ENCODE peak calls at places on chromosome 1, in ten cellular contexts. One of them, this sample, is unnamed.

GRCh38 chr1:27529638-27530018 is 39.7 kb upstream of the WASF2 start:
- DNase-seq in astrocyte of the spinal cord: no peak
- DNase-seq in GM10248: no peak
- DNase-seq in lung: no peak
- DNase-seq in AG04450: no peak
- DNase-seq in A673: no peak
- DNase-seq in endothelial cell: no peak
- DNase-seq in nephron progenitor cell: no peak
- DNase-seq in CD4-positive, alpha-beta T cell: no peak
- DNase-seq in thoracic aorta: no peak
- DNase-seq in this sample: no peak

GRCh38 chr1:205229399-205229861 is 1.7 kb downstream of the TMCC2 start:
- DNase-seq in nephron progenitor cell: peak
- DNase-seq in astrocyte of the spinal cord: peak
- DNase-seq in A673: peak
- DNase-seq in lung: peak
- DNase-seq in CD4-positive, alpha-beta T cell: peak
- DNase-seq in AG04450: no peak
- DNase-seq in endothelial cell: peak
- DNase-seq in GM10248: peak
- DNase-seq in thoracic aorta: no peak
- DNase-seq in this sample: peak

GRCh38 chr1:67831850-67832513 is 1.3 kb downstream of the GNG12 start:
- DNase-seq in nephron progenitor cell: peak
- DNase-seq in CD4-positive, alpha-beta T cell: no peak
- DNase-seq in AG04450: no peak
- DNase-seq in thoracic aorta: no peak
- DNase-seq in lung: peak
- DNase-seq in astrocyte of the spinal cord: peak
- DNase-seq in A673: peak
- DNase-seq in GM10248: peak
- DNase-seq in endothelial cell: peak
- DNase-seq in this sample: peak

GRCh38 chr1:29981586-29982239 is 741.7 kb downstream of the MATN1 start:
- DNase-seq in endothelial cell: no peak
- DNase-seq in CD4-positive, alpha-beta T cell: no peak
- DNase-seq in astrocyte of the spinal cord: no peak
- DNase-seq in thoracic aorta: no peak
- DNase-seq in lung: peak
- DNase-seq in AG04450: no peak
- DNase-seq in GM10248: no peak
- DNase-seq in nephron progenitor cell: no peak
- DNase-seq in A673: no peak
- DNase-seq in this sample: no peak

GRCh38 chr1:97170296-97170695 is 448.7 kb downstream of the PTBP2 start:
- DNase-seq in astrocyte of the spinal cord: no peak
- DNase-seq in endothelial cell: no peak
- DNase-seq in CD4-positive, alpha-beta T cell: no peak
- DNase-seq in thoracic aorta: no peak
- DNase-seq in GM10248: no peak
- DNase-seq in AG04450: no peak
- DNase-seq in lung: no peak
- DNase-seq in A673: no peak
- DNase-seq in nephron progenitor cell: no peak
- DNase-seq in this sample: no peak

GRCh38 chr1:165169028-165169427 is 187.5 kb downstream of the LMX1A start:
- DNase-seq in lung: no peak
- DNase-seq in CD4-positive, alpha-beta T cell: no peak
- DNase-seq in nephron progenitor cell: no peak
- DNase-seq in AG04450: no peak
- DNase-seq in astrocyte of the spinal cord: no peak
- DNase-seq in GM10248: no peak
- DNase-seq in A673: no peak
- DNase-seq in endothelial cell: no peak
- DNase-seq in thoracic aorta: no peak
- DNase-seq in this sample: no peak

GRCh38 chr1:184392779-184393522 is 6.1 kb downstream of the C1orf21 start:
- DNase-seq in A673: no peak
- DNase-seq in lung: no peak
- DNase-seq in astrocyte of the spinal cord: no peak
- DNase-seq in nephron progenitor cell: no peak
- DNase-seq in CD4-positive, alpha-beta T cell: no peak
- DNase-seq in GM10248: no peak
- DNase-seq in thoracic aorta: no peak
- DNase-seq in endothelial cell: no peak
- DNase-seq in AG04450: no peak
- DNase-seq in this sample: no peak

GRCh38 chr1:155834296-155834926 is 22.6 kb downstream of the GON4L start:
- DNase-seq in GM10248: no peak
- DNase-seq in astrocyte of the spinal cord: peak
- DNase-seq in CD4-positive, alpha-beta T cell: no peak
- DNase-seq in nephron progenitor cell: no peak
- DNase-seq in lung: no peak
- DNase-seq in AG04450: no peak
- DNase-seq in endothelial cell: no peak
- DNase-seq in A673: peak
- DNase-seq in thoracic aorta: no peak
- DNase-seq in this sample: peak

GRCh38 chr1:232378266-232379041 is 251.5 kb downstream of the SIPA1L2 start:
- DNase-seq in A673: no peak
- DNase-seq in astrocyte of the spinal cord: peak
- DNase-seq in nephron progenitor cell: no peak
- DNase-seq in AG04450: no peak
- DNase-seq in GM10248: no peak
- DNase-seq in lung: no peak
- DNase-seq in endothelial cell: no peak
- DNase-seq in CD4-positive, alpha-beta T cell: no peak
- DNase-seq in thoracic aorta: no peak
- DNase-seq in this sample: peak

GRCh38 chr1:111516008-111516535 is 12.6 kb upstream of the ADORA3 start:
- DNase-seq in GM10248: peak
- DNase-seq in nephron progenitor cell: no peak
- DNase-seq in AG04450: no peak
- DNase-seq in astrocyte of the spinal cord: peak
- DNase-seq in lung: peak
- DNase-seq in thoracic aorta: no peak
- DNase-seq in endothelial cell: peak
- DNase-seq in CD4-positive, alpha-beta T cell: no peak
- DNase-seq in A673: peak
- DNase-seq in this sample: peak

GRCh38 chr1:154579382-154579781 is 11.8 kb downstream of the CHRNB2 start:
- DNase-seq in lung: no peak
- DNase-seq in GM10248: no peak
- DNase-seq in thoracic aorta: no peak
- DNase-seq in nephron progenitor cell: no peak
- DNase-seq in AG04450: no peak
- DNase-seq in endothelial cell: no peak
- DNase-seq in CD4-positive, alpha-beta T cell: no peak
- DNase-seq in A673: no peak
- DNase-seq in astrocyte of the spinal cord: no peak
- DNase-seq in this sample: no peak

GRCh38 chr1:178438432-178438831 is 58.3 kb downstream of the CLEC20A start:
- DNase-seq in lung: no peak
- DNase-seq in CD4-positive, alpha-beta T cell: no peak
- DNase-seq in thoracic aorta: no peak
- DNase-seq in A673: no peak
- DNase-seq in endothelial cell: no peak
- DNase-seq in AG04450: no peak
- DNase-seq in astrocyte of the spinal cord: peak
- DNase-seq in GM10248: no peak
- DNase-seq in nephron progenitor cell: no peak
- DNase-seq in this sample: peak

GRCh38 chr1:228125185-228125584 is 14.9 kb upstream of the GUK1 start:
- DNase-seq in GM10248: no peak
- DNase-seq in thoracic aorta: no peak
- DNase-seq in lung: no peak
- DNase-seq in CD4-positive, alpha-beta T cell: no peak
- DNase-seq in nephron progenitor cell: no peak
- DNase-seq in A673: no peak
- DNase-seq in AG04450: no peak
- DNase-seq in endothelial cell: no peak
- DNase-seq in astrocyte of the spinal cord: no peak
- DNase-seq in this sample: no peak

GRCh38 chr1:156009404-156009803 is 11.3 kb downstream of the SSR2 start:
- DNase-seq in endothelial cell: no peak
- DNase-seq in GM10248: no peak
- DNase-seq in AG04450: no peak
- DNase-seq in CD4-positive, alpha-beta T cell: no peak
- DNase-seq in A673: no peak
- DNase-seq in thoracic aorta: no peak
- DNase-seq in lung: no peak
- DNase-seq in astrocyte of the spinal cord: no peak
- DNase-seq in nephron progenitor cell: peak
- DNase-seq in this sample: no peak

GRCh38 chr1:55534565-55535091 is 319.5 kb upstream of the USP24 start:
- DNase-seq in AG04450: no peak
- DNase-seq in CD4-positive, alpha-beta T cell: no peak
- DNase-seq in endothelial cell: no peak
- DNase-seq in nephron progenitor cell: peak
- DNase-seq in GM10248: no peak
- DNase-seq in thoracic aorta: no peak
- DNase-seq in astrocyte of the spinal cord: no peak
- DNase-seq in lung: no peak
- DNase-seq in A673: no peak
- DNase-seq in this sample: no peak

GRCh38 chr1:24304763-24305162 is 14.4 kb upstream of the GRHL3 start:
- DNase-seq in GM10248: no peak
- DNase-seq in AG04450: no peak
- DNase-seq in endothelial cell: no peak
- DNase-seq in astrocyte of the spinal cord: no peak
- DNase-seq in CD4-positive, alpha-beta T cell: no peak
- DNase-seq in A673: no peak
- DNase-seq in thoracic aorta: no peak
- DNase-seq in lung: no peak
- DNase-seq in nephron progenitor cell: no peak
- DNase-seq in this sample: no peak
- TF ChIP-seq CTCF in GM10248: no peak
- TF ChIP-seq CTCF in AG04450: no peak
- TF ChIP-seq CTCF in endothelial cell: no peak
- TF ChIP-seq CTCF in astrocyte of the spinal cord: peak
- TF ChIP-seq CTCF in CD4-positive, alpha-beta T cell: no peak
- TF ChIP-seq CTCF in A673: no peak
- TF ChIP-seq CTCF in thoracic aorta: no peak
- TF ChIP-seq CTCF in lung: no peak
- TF ChIP-seq CTCF in nephron progenitor cell: no peak
- TF ChIP-seq CTCF in this sample: no peak

DNA sequence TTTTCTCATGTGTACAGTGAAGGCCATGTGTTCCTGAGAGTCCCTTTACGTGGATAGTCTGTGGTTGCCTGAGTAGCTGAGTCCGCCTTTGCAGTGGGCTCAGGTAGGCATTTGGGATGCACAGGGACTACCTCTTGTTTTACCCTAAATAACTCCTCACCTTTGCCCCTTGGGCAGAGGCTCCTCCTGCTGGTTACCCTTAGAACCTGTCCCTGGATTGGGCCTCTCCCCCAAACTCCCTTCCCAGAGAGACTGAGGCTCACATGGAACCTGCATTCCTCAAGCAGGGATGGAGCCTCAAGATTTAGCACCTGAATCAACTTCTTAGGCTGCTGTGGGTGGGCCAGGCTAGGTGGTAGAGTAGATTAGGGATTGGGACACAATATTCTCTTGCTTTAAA is 111.7 kb downstream of the FOXD2 start:
- DNase-seq in GM10248: no peak
- DNase-seq in lung: no peak
- DNase-seq in nephron progenitor cell: no peak
- DNase-seq in astrocyte of the spinal cord: no peak
- DNase-seq in CD4-positive, alpha-beta T cell: no peak
- DNase-seq in thoracic aorta: no peak
- DNase-seq in AG04450: no peak
- DNase-seq in endothelial cell: no peak
- DNase-seq in A673: no peak
- DNase-seq in this sample: no peak
- TF ChIP-seq CTCF in GM10248: no peak
- TF ChIP-seq CTCF in lung: no peak
- TF ChIP-seq CTCF in nephron progenitor cell: no peak
- TF ChIP-seq CTCF in astrocyte of the spinal cord: no peak
- TF ChIP-seq CTCF in CD4-positive, alpha-beta T cell: no peak
- TF ChIP-seq CTCF in thoracic aorta: no peak
- TF ChIP-seq CTCF in AG04450: no peak
- TF ChIP-seq CTCF in endothelial cell: no peak
- TF ChIP-seq CTCF in A673: peak
- TF ChIP-seq CTCF in this sample: peak

DNA sequence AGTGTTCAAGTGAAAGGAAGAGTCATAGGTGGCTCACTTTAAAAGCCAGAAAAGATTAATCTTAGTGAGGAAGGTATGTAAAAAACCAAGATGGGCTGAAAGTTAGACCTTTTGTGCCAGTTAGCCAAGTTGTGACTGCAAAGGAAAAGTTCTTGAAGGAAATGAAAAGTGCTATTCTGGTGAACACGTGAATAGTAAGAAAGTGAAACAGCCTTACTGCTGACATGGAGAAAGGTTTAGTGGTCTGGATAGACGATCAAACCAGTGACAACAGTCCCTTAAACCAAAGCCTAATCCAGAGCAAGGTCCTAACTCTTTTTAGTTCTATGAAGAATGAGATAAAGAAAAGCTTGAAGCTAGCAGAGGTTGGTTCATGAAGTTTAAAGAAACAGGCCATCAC is 106.4 kb downstream of the CTH start:
- DNase-seq in AG04450: no peak
- DNase-seq in A673: no peak
- DNase-seq in lung: no peak
- DNase-seq in astrocyte of the spinal cord: no peak
- DNase-seq in CD4-positive, alpha-beta T cell: no peak
- DNase-seq in thoracic aorta: no peak
- DNase-seq in GM10248: no peak
- DNase-seq in nephron progenitor cell: no peak
- DNase-seq in endothelial cell: no peak
- DNase-seq in this sample: no peak
- TF ChIP-seq CTCF in AG04450: no peak
- TF ChIP-seq CTCF in A673: no peak
- TF ChIP-seq CTCF in lung: no peak
- TF ChIP-seq CTCF in astrocyte of the spinal cord: no peak
- TF ChIP-seq CTCF in CD4-positive, alpha-beta T cell: no peak
- TF ChIP-seq CTCF in thoracic aorta: no peak
- TF ChIP-seq CTCF in GM10248: no peak
- TF ChIP-seq CTCF in nephron progenitor cell: no peak
- TF ChIP-seq CTCF in endothelial cell: no peak
- TF ChIP-seq CTCF in this sample: no peak

DNA sequence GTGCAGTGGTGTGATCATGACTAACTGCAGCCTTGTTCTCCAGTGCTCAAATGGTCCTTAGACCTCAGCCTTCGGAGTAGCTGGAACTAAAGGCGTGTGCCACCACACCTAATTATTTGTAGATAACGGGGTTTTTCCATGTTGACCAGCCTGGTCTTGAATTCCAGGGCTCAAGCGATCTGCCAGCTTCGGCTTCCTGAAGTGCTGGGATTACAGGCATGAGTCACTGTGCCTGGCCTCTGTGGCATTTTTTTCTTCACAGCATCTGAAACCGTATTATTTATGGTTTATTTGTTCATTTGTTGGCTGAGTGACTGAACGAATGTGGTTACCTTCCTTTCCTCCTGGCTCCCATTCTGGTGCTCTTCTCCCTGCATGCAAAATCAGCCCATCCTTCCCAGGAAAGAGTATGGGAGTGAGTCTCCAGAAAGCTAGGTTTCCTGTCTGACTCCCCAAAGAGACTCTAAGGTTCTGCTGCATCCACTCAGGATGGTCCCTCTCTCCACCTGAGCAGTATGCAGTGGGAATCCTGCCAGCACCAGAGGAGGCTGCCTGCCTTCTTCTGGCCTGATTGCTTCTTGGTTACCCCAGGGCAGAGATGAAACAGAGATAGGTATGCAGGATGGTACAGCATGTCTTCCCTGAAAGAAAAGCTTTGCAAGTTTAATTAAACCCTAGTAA is 155.0 kb upstream of the BEND5 start:
- DNase-seq in CD4-positive, alpha-beta T cell: no peak
- DNase-seq in nephron progenitor cell: no peak
- DNase-seq in thoracic aorta: no peak
- DNase-seq in GM10248: no peak
- DNase-seq in endothelial cell: no peak
- DNase-seq in AG04450: no peak
- DNase-seq in astrocyte of the spinal cord: peak
- DNase-seq in A673: peak
- DNase-seq in lung: peak
- DNase-seq in this sample: peak
- TF ChIP-seq CTCF in CD4-positive, alpha-beta T cell: no peak
- TF ChIP-seq CTCF in nephron progenitor cell: no peak
- TF ChIP-seq CTCF in thoracic aorta: no peak
- TF ChIP-seq CTCF in GM10248: no peak
- TF ChIP-seq CTCF in endothelial cell: no peak
- TF ChIP-seq CTCF in AG04450: no peak
- TF ChIP-seq CTCF in astrocyte of the spinal cord: no peak
- TF ChIP-seq CTCF in A673: no peak
- TF ChIP-seq CTCF in lung: no peak
- TF ChIP-seq CTCF in this sample: no peak

This sample was measured in choroid plexus epithelial cell.